ENCODE peak calls at places on chromosome 11, in seven cellular contexts. One of them, this sample, is unnamed.

GRCh38 chr11:91850533-91851305 is 373.9 kb upstream of the FAT3 start:
- DNase-seq in CD8-positive, alpha-beta T cell: no peak
- DNase-seq in neural progenitor cell: peak
- DNase-seq in stomach: no peak
- DNase-seq in heart right ventricle: no peak
- DNase-seq in gastrocnemius medialis: no peak
- DNase-seq in H1: no peak
- DNase-seq in this sample: no peak

GRCh38 chr11:117175781-117176180 is 2.8 kb upstream of the SIDT2 start:
- DNase-seq in CD8-positive, alpha-beta T cell: no peak
- DNase-seq in neural progenitor cell: no peak
- DNase-seq in stomach: no peak
- DNase-seq in heart right ventricle: no peak
- DNase-seq in gastrocnemius medialis: no peak
- DNase-seq in H1: no peak
- DNase-seq in this sample: no peak

GRCh38 chr11:114075891-114076441 is 16.5 kb downstream of the ZBTB16 start:
- DNase-seq in CD8-positive, alpha-beta T cell: peak
- DNase-seq in neural progenitor cell: peak
- DNase-seq in stomach: no peak
- DNase-seq in heart right ventricle: no peak
- DNase-seq in gastrocnemius medialis: peak
- DNase-seq in H1: peak
- DNase-seq in this sample: peak

GRCh38 chr11:35787626-35788025 is 125.1 kb downstream of the TRIM44 start:
- DNase-seq in CD8-positive, alpha-beta T cell: no peak
- DNase-seq in neural progenitor cell: no peak
- DNase-seq in stomach: no peak
- DNase-seq in heart right ventricle: no peak
- DNase-seq in gastrocnemius medialis: no peak
- DNase-seq in H1: no peak
- DNase-seq in this sample: peak

GRCh38 chr11:125163431-125164011 is 1.0 kb upstream of the PKNOX2 start:
- DNase-seq in CD8-positive, alpha-beta T cell: no peak
- DNase-seq in neural progenitor cell: peak
- DNase-seq in stomach: no peak
- DNase-seq in heart right ventricle: no peak
- DNase-seq in gastrocnemius medialis: no peak
- DNase-seq in H1: peak
- DNase-seq in this sample: no peak

GRCh38 chr11:13876423-13876822 is 86.1 kb upstream of the SPON1 start:
- DNase-seq in CD8-positive, alpha-beta T cell: no peak
- DNase-seq in neural progenitor cell: no peak
- DNase-seq in stomach: no peak
- DNase-seq in heart right ventricle: no peak
- DNase-seq in gastrocnemius medialis: no peak
- DNase-seq in H1: no peak
- DNase-seq in this sample: no peak

GRCh38 chr11:103547691-103548090 is 438.5 kb downstream of the DYNC2H1 start:
- DNase-seq in CD8-positive, alpha-beta T cell: no peak
- DNase-seq in neural progenitor cell: no peak
- DNase-seq in stomach: no peak
- DNase-seq in heart right ventricle: no peak
- DNase-seq in gastrocnemius medialis: no peak
- DNase-seq in H1: no peak
- DNase-seq in this sample: no peak

GRCh38 chr11:43921561-43922294 is 20.7 kb upstream of the C11orf96 start:
- DNase-seq in CD8-positive, alpha-beta T cell: no peak
- DNase-seq in neural progenitor cell: no peak
- DNase-seq in stomach: no peak
- DNase-seq in heart right ventricle: no peak
- DNase-seq in gastrocnemius medialis: no peak
- DNase-seq in H1: no peak
- DNase-seq in this sample: no peak

GRCh38 chr11:17229481-17230152 is 21.8 kb upstream of the PIK3C2A start:
- DNase-seq in CD8-positive, alpha-beta T cell: no peak
- DNase-seq in neural progenitor cell: no peak
- DNase-seq in stomach: no peak
- DNase-seq in heart right ventricle: no peak
- DNase-seq in gastrocnemius medialis: no peak
- DNase-seq in H1: no peak
- DNase-seq in this sample: no peak

GRCh38 chr11:67344264-67344663 is 9.1 kb downstream of the POLD4 start:
- DNase-seq in CD8-positive, alpha-beta T cell: no peak
- DNase-seq in neural progenitor cell: no peak
- DNase-seq in stomach: no peak
- DNase-seq in heart right ventricle: no peak
- DNase-seq in gastrocnemius medialis: no peak
- DNase-seq in H1: no peak
- DNase-seq in this sample: no peak

GRCh38 chr11:27395556-27396258 is 32.7 kb upstream of the CCDC34 start:
- DNase-seq in CD8-positive, alpha-beta T cell: no peak
- DNase-seq in neural progenitor cell: peak
- DNase-seq in stomach: peak
- DNase-seq in heart right ventricle: no peak
- DNase-seq in gastrocnemius medialis: no peak
- DNase-seq in H1: no peak
- DNase-seq in this sample: peak

GRCh38 chr11:6205366-6205765 is at the start of gene C11orf42:
- DNase-seq in CD8-positive, alpha-beta T cell: no peak
- DNase-seq in neural progenitor cell: no peak
- DNase-seq in stomach: no peak
- DNase-seq in heart right ventricle: no peak
- DNase-seq in gastrocnemius medialis: no peak
- DNase-seq in H1: no peak
- DNase-seq in this sample: no peak

GRCh38 chr11:84408946-84409411 is 1122.8 kb upstream of the CCDC90B start:
- DNase-seq in CD8-positive, alpha-beta T cell: no peak
- DNase-seq in neural progenitor cell: peak
- DNase-seq in stomach: no peak
- DNase-seq in heart right ventricle: no peak
- DNase-seq in gastrocnemius medialis: no peak
- DNase-seq in H1: no peak
- DNase-seq in this sample: peak

GRCh38 chr11:26254378-26254777 is 77.6 kb upstream of the ANO3 start:
- DNase-seq in CD8-positive, alpha-beta T cell: no peak
- DNase-seq in neural progenitor cell: no peak
- DNase-seq in stomach: no peak
- DNase-seq in heart right ventricle: no peak
- DNase-seq in gastrocnemius medialis: no peak
- DNase-seq in H1: no peak
- DNase-seq in this sample: no peak

GRCh38 chr11:811446-812245 is 1.9 kb downstream of the RPLP2 start:
- DNase-seq in CD8-positive, alpha-beta T cell: no peak
- DNase-seq in neural progenitor cell: no peak
- DNase-seq in stomach: no peak
- DNase-seq in heart right ventricle: no peak
- DNase-seq in gastrocnemius medialis: peak
- DNase-seq in H1: no peak
- DNase-seq in this sample: no peak
- H3K4me3 ChIP-seq in CD8-positive, alpha-beta T cell: no peak
- H3K4me3 ChIP-seq in neural progenitor cell: peak
- H3K4me3 ChIP-seq in stomach: no peak
- H3K4me3 ChIP-seq in heart right ventricle: no peak
- H3K4me3 ChIP-seq in gastrocnemius medialis: peak
- H3K4me3 ChIP-seq in H1: no peak
- H3K4me3 ChIP-seq in this sample: peak

DNA sequence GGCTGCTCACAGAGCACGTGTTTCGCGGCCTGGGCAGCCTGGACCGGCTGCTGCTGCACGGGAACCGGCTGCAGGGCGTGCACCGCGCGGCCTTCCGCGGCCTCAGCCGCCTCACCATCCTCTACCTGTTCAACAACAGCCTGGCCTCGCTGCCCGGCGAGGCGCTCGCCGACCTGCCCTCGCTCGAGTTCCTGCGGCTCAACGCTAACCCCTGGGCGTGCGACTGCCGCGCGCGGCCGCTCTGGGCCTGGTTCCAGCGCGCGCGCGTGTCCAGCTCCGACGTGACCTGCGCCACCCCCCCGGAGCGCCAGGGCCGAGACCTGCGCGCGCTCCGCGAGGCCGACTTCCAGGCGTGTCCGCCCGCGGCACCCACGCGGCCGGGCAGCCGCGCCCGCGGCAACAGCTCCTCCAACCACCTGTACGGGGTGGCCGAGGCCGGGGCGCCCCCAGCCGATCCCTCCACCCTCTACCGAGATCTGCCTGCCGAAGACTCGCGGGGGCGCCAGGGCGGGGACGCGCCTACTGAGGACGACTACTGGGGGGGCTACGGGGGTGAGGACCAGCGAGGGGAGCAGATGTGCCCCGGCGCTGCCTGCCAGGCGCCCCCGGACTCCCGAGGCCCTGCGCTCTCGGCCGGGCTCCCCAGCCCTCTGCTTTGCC is 16.0 kb downstream of the RTN4RL2 start:
- DNase-seq in CD8-positive, alpha-beta T cell: no peak
- DNase-seq in neural progenitor cell: peak
- DNase-seq in stomach: peak
- DNase-seq in heart right ventricle: peak
- DNase-seq in gastrocnemius medialis: peak
- DNase-seq in H1: peak
- DNase-seq in this sample: no peak
- H3K4me3 ChIP-seq in CD8-positive, alpha-beta T cell: peak
- H3K4me3 ChIP-seq in neural progenitor cell: peak
- H3K4me3 ChIP-seq in stomach: peak
- H3K4me3 ChIP-seq in heart right ventricle: peak
- H3K4me3 ChIP-seq in gastrocnemius medialis: peak
- H3K4me3 ChIP-seq in H1: peak
- H3K4me3 ChIP-seq in this sample: no peak

GRCh38 chr11:123190504-123190903 is 4.5 kb downstream of the CLMP start:
- DNase-seq in CD8-positive, alpha-beta T cell: no peak
- DNase-seq in neural progenitor cell: no peak
- DNase-seq in stomach: no peak
- DNase-seq in heart right ventricle: no peak
- DNase-seq in gastrocnemius medialis: no peak
- DNase-seq in H1: no peak
- DNase-seq in this sample: peak
- H3K4me3 ChIP-seq in CD8-positive, alpha-beta T cell: no peak
- H3K4me3 ChIP-seq in neural progenitor cell: no peak
- H3K4me3 ChIP-seq in stomach: no peak
- H3K4me3 ChIP-seq in heart right ventricle: no peak
- H3K4me3 ChIP-seq in gastrocnemius medialis: no peak
- H3K4me3 ChIP-seq in H1: no peak
- H3K4me3 ChIP-seq in this sample: no peak

GRCh38 chr11:86938203-86938899 is 16.8 kb downstream of the FZD4 start:
- DNase-seq in CD8-positive, alpha-beta T cell: no peak
- DNase-seq in neural progenitor cell: no peak
- DNase-seq in stomach: no peak
- DNase-seq in heart right ventricle: no peak
- DNase-seq in gastrocnemius medialis: no peak
- DNase-seq in H1: no peak
- DNase-seq in this sample: no peak
- H3K4me3 ChIP-seq in CD8-positive, alpha-beta T cell: no peak
- H3K4me3 ChIP-seq in neural progenitor cell: no peak
- H3K4me3 ChIP-seq in stomach: no peak
- H3K4me3 ChIP-seq in heart right ventricle: no peak
- H3K4me3 ChIP-seq in gastrocnemius medialis: no peak
- H3K4me3 ChIP-seq in H1: no peak
- H3K4me3 ChIP-seq in this sample: no peak

GRCh38 chr11:57274904-57275498 is 38.0 kb upstream of the APLNR start:
- DNase-seq in CD8-positive, alpha-beta T cell: no peak
- DNase-seq in neural progenitor cell: no peak
- DNase-seq in stomach: no peak
- DNase-seq in heart right ventricle: no peak
- DNase-seq in gastrocnemius medialis: no peak
- DNase-seq in H1: no peak
- DNase-seq in this sample: no peak

GRCh38 chr11:57276169-57276854 is 39.3 kb upstream of the APLNR start:
- DNase-seq in CD8-positive, alpha-beta T cell: no peak
- DNase-seq in neural progenitor cell: no peak
- DNase-seq in stomach: no peak
- DNase-seq in heart right ventricle: no peak
- DNase-seq in gastrocnemius medialis: no peak
- DNase-seq in H1: no peak
- DNase-seq in this sample: no peak

GRCh38 chr11:57275582-57275981 is 38.5 kb upstream of the APLNR start:
- DNase-seq in CD8-positive, alpha-beta T cell: no peak
- DNase-seq in neural progenitor cell: no peak
- DNase-seq in stomach: no peak
- DNase-seq in heart right ventricle: no peak
- DNase-seq in gastrocnemius medialis: no peak
- DNase-seq in H1: no peak
- DNase-seq in this sample: no peak

GRCh38 chr11:57276857-57277505 is 39.9 kb upstream of the APLNR start:
- DNase-seq in CD8-positive, alpha-beta T cell: no peak
- DNase-seq in neural progenitor cell: no peak
- DNase-seq in stomach: no peak
- DNase-seq in heart right ventricle: no peak
- DNase-seq in gastrocnemius medialis: no peak
- DNase-seq in H1: no peak
- DNase-seq in this sample: no peak

GRCh38 chr11:57273448-57274058 is 36.5 kb upstream of the APLNR start:
- DNase-seq in CD8-positive, alpha-beta T cell: no peak
- DNase-seq in neural progenitor cell: no peak
- DNase-seq in stomach: no peak
- DNase-seq in heart right ventricle: no peak
- DNase-seq in gastrocnemius medialis: no peak
- DNase-seq in H1: no peak
- DNase-seq in this sample: no peak
- H3K4me3 ChIP-seq in CD8-positive, alpha-beta T cell: no peak
- H3K4me3 ChIP-seq in neural progenitor cell: no peak
- H3K4me3 ChIP-seq in stomach: no peak
- H3K4me3 ChIP-seq in heart right ventricle: no peak
- H3K4me3 ChIP-seq in gastrocnemius medialis: no peak
- H3K4me3 ChIP-seq in H1: no peak
- H3K4me3 ChIP-seq in this sample: no peak

This sample was measured in AG10803.